ENCODE peak calls at places on chromosome 22, in seven cellular contexts. T is tibial nerve; J is CD4-positive, alpha-beta memory T cell; Z is T-cell; G is activated T-helper 1 cell treated with anti-CD3 and anti-CD28 coated beads, Interleukin-2, amount 50 U/mL, for 16 hours; L is PC-3; I is AG04449. F is an unnamed sample.
A peak's percentile ranks its signal among the peaks of the same experiment; 100 is the strongest.

GRCh38 chr22:28799834-28800307 is 498 bp downstream of the XBP1 start:
- DNase-seq in T (peak; percentile 40), J (no peak), I (no peak), Z (no peak), G (no peak), L (peak; percentile 35), F (no peak)

GRCh38 chr22:43462701-43463100 is 50.9 kb downstream of the MPPED1 start:
- DNase-seq in Z (no peak), G (no peak), T (no peak), L (no peak), I (no peak), J (no peak), F (no peak)

GRCh38 chr22:20979243-20979809 is 2.8 kb upstream of the LZTR1 start:
- DNase-seq in G (no peak), T (no peak), L (no peak), I (no peak), Z (peak; percentile 58), J (peak; percentile 66), F (peak; percentile 65)

GRCh38 chr22:35661377-35661937 is 13.2 kb downstream of the APOL6 start:
- DNase-seq in Z (no peak), T (no peak), G (no peak), I (no peak), J (no peak), L (no peak), F (no peak)

GRCh38 chr22:32106930-32107329 is 52.2 kb downstream of the C22orf42 start:
- DNase-seq in I (no peak), G (no peak), J (no peak), L (peak; percentile 36), Z (no peak), T (no peak), F (no peak)

GRCh38 chr22:19036523-19037273 is 85.5 kb downstream of the DGCR2 start:
- DNase-seq in J (no peak), L (no peak), T (no peak), Z (no peak), G (no peak), I (no peak), F (no peak)

GRCh38 chr22:39405346-39406085 is 5.9 kb downstream of the TAB1 start:
- DNase-seq in Z (no peak), I (no peak), G (no peak), J (no peak), T (no peak), L (no peak), F (no peak)

GRCh38 chr22:23395476-23396361 is 184.4 kb downstream of the IGLL1 start:
- DNase-seq in J (no peak), G (no peak), L (no peak), I (no peak), T (no peak), Z (no peak), F (no peak)

GRCh38 chr22:33247758-33248157 is 189.6 kb upstream of the SYN3 start:
- DNase-seq in L (no peak), G (no peak), T (no peak), Z (no peak), J (no peak), I (no peak), F (no peak)

GRCh38 chr22:36911887-36912661 is 1.4 kb upstream of the CSF2RB start:
- DNase-seq in J (no peak), T (no peak), Z (no peak), G (no peak), I (peak; percentile 17), L (no peak), F (no peak)

GRCh38 chr22:39227542-39228272 is 17.1 kb downstream of the PDGFB start:
- DNase-seq in I (no peak), J (no peak), T (no peak), Z (no peak), L (no peak), G (no peak), F (no peak)

GRCh38 chr22:42856179-42856864 is 751 bp downstream of the ARFGAP3 start:
- DNase-seq in I (no peak), G (peak; percentile 15), Z (peak; percentile 52), T (no peak), L (no peak), J (no peak), F (no peak)

GRCh38 chr22:33288078-33288477 is 229.9 kb upstream of the SYN3 start:
- DNase-seq in L (no peak), J (no peak), I (no peak), T (no peak), G (no peak), Z (no peak), F (no peak)

GRCh38 chr22:40603088-40603605 is 33.4 kb downstream of the MRTFA start:
- DNase-seq in I (no peak), G (no peak), T (no peak), L (peak; percentile 50), Z (no peak), J (no peak), F (no peak)

GRCh38 chr22:17218341-17218740 is 894 bp downstream of the ADA2 start:
- DNase-seq in T (no peak), Z (no peak), L (no peak), G (no peak), J (no peak), I (no peak), F (no peak)

GRCh38 chr22:24330636-24331035 is 60.0 kb downstream of the SPECC1L start:
- DNase-seq in G (no peak), I (no peak), L (peak; percentile 4), T (no peak), Z (no peak), J (no peak), F (no peak)

GRCh38 chr22:19066531-19067271 is 55.5 kb downstream of the DGCR2 start:
- DNase-seq in J (no peak), G (no peak), I (no peak), Z (no peak), L (peak; percentile 50), T (no peak), F (no peak)

GRCh38 chr22:20021196-20022181 is 579 bp downstream of the TANGO2 start:
- DNase-seq in G (no peak), J (no peak), L (peak; percentile 46), Z (no peak), T (no peak), I (peak; percentile 2), F (no peak)

GRCh38 chr22:31192513-31192912 is 19.6 kb upstream of the LIMK2 start:
- DNase-seq in Z (no peak), J (no peak), T (no peak), G (no peak), I (peak; percentile 28), L (no peak), F (no peak)

GRCh38 chr22:18992543-18993198 is 56.6 kb upstream of the PRODH start:
- DNase-seq in L (no peak), T (no peak), J (no peak), Z (no peak), G (no peak), I (no peak), F (no peak)

GRCh38 chr22:18023509-18024275 is 669 bp downstream of the MICAL3 start:
- DNase-seq in G (no peak), L (peak; percentile 80), T (peak; percentile 62), I (no peak), Z (no peak), J (peak; percentile 16), F (peak; percentile 8)

GRCh38 chr22:27752771-27753170 is 48.8 kb downstream of the MN1 start:
- DNase-seq in J (no peak), L (peak; percentile 39), G (no peak), Z (no peak), T (no peak), I (no peak), F (no peak)

GRCh38 chr22:35684270-35684700 is 33.4 kb upstream of the APOL5 start:
- DNase-seq in G (no peak), I (no peak), T (no peak), J (no peak), Z (no peak), L (no peak), F (no peak)

GRCh38 chr22:29877620-29878019 is 5.4 kb upstream of the MTMR3 start:
- DNase-seq in Z (no peak), J (no peak), G (no peak), I (peak; percentile 44), L (no peak), T (no peak), F (no peak)

GRCh38 chr22:19576460-19577421 is 52.5 kb upstream of the CLDN5 start:
- DNase-seq in L (peak; percentile 56), I (no peak), Z (peak; percentile 7), T (no peak), J (peak; percentile 19), G (no peak), F (peak; percentile 11)

GRCh38 chr22:22422629-22423112 is 85.9 kb downstream of the ZNF280B start:
- DNase-seq in I (no peak), Z (peak; percentile 59), L (peak; percentile 48), G (peak; percentile 25), T (peak; percentile 39), J (peak; percentile 20), F (peak; percentile 44)

GRCh38 chr22:39522567-39523300 is 2.4 kb downstream of the ATF4 start:
- DNase-seq in T (no peak), Z (no peak), L (peak; percentile 50), G (no peak), I (no peak), J (no peak), F (no peak)

GRCh38 chr22:19121631-19122142 is 525 bp downstream of the DGCR2 start:
- DNase-seq in L (peak; percentile 22), T (peak; percentile 26), J (peak; percentile 21), G (no peak), I (no peak), Z (no peak), F (peak; percentile 14)

GRCh38 chr22:40302149-40302548 is 44.2 kb upstream of the ADSL start:
- DNase-seq in Z (no peak), I (no peak), J (no peak), G (no peak), L (no peak), T (no peak), F (no peak)

GRCh38 chr22:24037851-24038765 is 27.0 kb downstream of the CABIN1 start:
- DNase-seq in T (no peak), J (peak; percentile 12), L (no peak), I (no peak), Z (no peak), G (no peak), F (peak; percentile 73)

GRCh38 chr22:37285937-37286336 is 3.6 kb downstream of the CYTH4 start:
- DNase-seq in T (no peak), J (no peak), L (no peak), Z (no peak), I (no peak), G (no peak), F (no peak)

GRCh38 chr22:45163074-45163416 is 680 bp upstream of the NUP50 start:
- DNase-seq in G (no peak), L (peak; percentile 18), Z (no peak), T (no peak), J (no peak), I (no peak), F (no peak)

GRCh38 chr22:37909756-37910155 is 3.7 kb downstream of the MICALL1 start:
- DNase-seq in G (no peak), Z (no peak), L (no peak), I (no peak), J (no peak), T (no peak), F (no peak)

GRCh38 chr22:42272431-42273004 is 2.1 kb upstream of the TCF20 start:
- DNase-seq in J (no peak), I (no peak), T (no peak), G (no peak), Z (no peak), L (no peak), F (no peak)

GRCh38 chr22:39528080-39528661 is 4.4 kb downstream of the RPS19BP1 start:
- DNase-seq in I (no peak), J (no peak), G (no peak), Z (no peak), T (no peak), L (no peak), F (no peak)

GRCh38 chr22:28419916-28420315 is 259.7 kb downstream of the TTC28 start:
- DNase-seq in G (no peak), Z (no peak), J (no peak), T (no peak), I (no peak), L (no peak), F (no peak)

GRCh38 chr22:39026509-39027150 is 5.7 kb downstream of the APOBEC3D start:
- DNase-seq in I (no peak), G (no peak), T (no peak), Z (no peak), L (no peak), J (no peak), F (no peak)